ENCODE peak calls at places on chromosomes 13 and 19, in nine cellular contexts. B is coronary artery, V is RPMI8226, Z is T-helper 1 cell, P is NCI-H1417, Y is spleen, G is upper lobe of left lung, J is adrenal gland, T is endothelial cell. H is an unnamed sample.
A peak's percentile ranks its signal among the peaks of the same experiment; 100 is the strongest.

GRCh38 chr13:33927315-33927714 is 109.4 kb downstream of the RFC3 start:
- DNase-seq in G (no peak), P (no peak), B (no peak), Y (no peak), V (no peak), J (peak; percentile 16), Z (no peak), T (no peak), H (peak; percentile 70)

GRCh38 chr19:15255359-15255990 is 23.2 kb upstream of the EPHX3 start:
- DNase-seq in Z (no peak), P (no peak), V (no peak), G (no peak), B (no peak), J (no peak), T (no peak), Y (no peak), H (no peak)

GRCh38 chr13:99857738-99858137 is 113.8 kb downstream of the ZIC5 start:
- DNase-seq in P (no peak), B (no peak), V (no peak), T (no peak), J (no peak), Z (no peak), Y (no peak), G (no peak), H (no peak)

GRCh38 chr13:105616313-105617075 is 919.0 kb downstream of the EFNB2 start:
- DNase-seq in Z (no peak), T (no peak), Y (no peak), G (no peak), P (no peak), B (no peak), J (no peak), V (no peak), H (peak; percentile 33)

GRCh38 chr19:6161271-6161850 is 25.9 kb downstream of the ACSBG2 start:
- DNase-seq in Z (peak; percentile 36), B (peak; percentile 69), Y (no peak), G (peak; percentile 26), T (no peak), V (peak; percentile 81), J (no peak), P (peak; percentile 4), H (no peak)

GRCh38 chr13:74301200-74302063 is 167.2 kb upstream of the KLF12 start:
- DNase-seq in P (no peak), J (no peak), G (no peak), V (no peak), B (no peak), Z (no peak), T (no peak), Y (no peak), H (peak; percentile 31)

GRCh38 chr19:19280561-19280960 is 7.5 kb upstream of the TM6SF2 start:
- DNase-seq in Z (no peak), T (no peak), G (no peak), V (no peak), J (no peak), B (no peak), Y (no peak), P (peak; percentile 7), H (no peak)

GRCh38 chr19:34539396-34539795 is 57.8 kb downstream of the WTIP start:
- DNase-seq in T (no peak), B (no peak), P (no peak), J (no peak), V (no peak), Y (no peak), G (no peak), Z (no peak), H (no peak)